ENCODE peak calls at places on chromosomes 6 and 20, in seven cellular contexts. One of them, this sample, is unnamed.

GRCh38 chr20:60349418-60349817 is 391.2 kb downstream of the CDH26 start:
- DNase-seq in breast epithelium: no peak
- DNase-seq in IMR-90: no peak
- DNase-seq in Peyer's patch: no peak
- DNase-seq in A549: no peak
- DNase-seq in NB4: peak; percentile 25
- DNase-seq in HepG2: no peak
- DNase-seq in this sample: no peak

GRCh38 chr6:114007451-114007953 is 36.6 kb upstream of the HDAC2 start:
- DNase-seq in A549: no peak
- DNase-seq in Peyer's patch: peak; percentile 28
- DNase-seq in IMR-90: no peak
- DNase-seq in HepG2: no peak
- DNase-seq in breast epithelium: no peak
- DNase-seq in NB4: no peak
- DNase-seq in this sample: no peak

GRCh38 chr6:157116420-157116819 is 206.9 kb downstream of the TMEM242 start:
- DNase-seq in A549: no peak
- DNase-seq in Peyer's patch: no peak
- DNase-seq in HepG2: no peak
- DNase-seq in NB4: peak; percentile 22
- DNase-seq in IMR-90: no peak
- DNase-seq in breast epithelium: no peak
- DNase-seq in this sample: no peak

GRCh38 chr6:127468936-127469335 is 9.7 kb upstream of the KIAA0408 start:
- DNase-seq in NB4: no peak
- DNase-seq in A549: no peak
- DNase-seq in breast epithelium: no peak
- DNase-seq in Peyer's patch: no peak
- DNase-seq in HepG2: no peak
- DNase-seq in IMR-90: no peak
- DNase-seq in this sample: no peak

GRCh38 chr20:3420211-3420707 is 12.8 kb upstream of the DNAAF9 start:
- DNase-seq in Peyer's patch: peak; percentile 19
- DNase-seq in breast epithelium: no peak
- DNase-seq in HepG2: no peak
- DNase-seq in IMR-90: peak; percentile 41
- DNase-seq in A549: peak; percentile 10
- DNase-seq in NB4: peak; percentile 99
- DNase-seq in this sample: peak; percentile 78

GRCh38 chr6:158131926-158132325 is 36.1 kb downstream of the SERAC1 start:
- DNase-seq in breast epithelium: no peak
- DNase-seq in NB4: peak; percentile 72
- DNase-seq in A549: peak; percentile 50
- DNase-seq in HepG2: peak; percentile 58
- DNase-seq in Peyer's patch: no peak
- DNase-seq in IMR-90: peak; percentile 34
- DNase-seq in this sample: no peak

GRCh38 chr6:125206389-125206788 is 52.8 kb downstream of the TPD52L1 start:
- DNase-seq in HepG2: no peak
- DNase-seq in breast epithelium: no peak
- DNase-seq in IMR-90: no peak
- DNase-seq in Peyer's patch: no peak
- DNase-seq in A549: no peak
- DNase-seq in NB4: no peak
- DNase-seq in this sample: no peak

GRCh38 chr6:147808631-147809030 is 300.1 kb downstream of the SAMD5 start:
- DNase-seq in A549: no peak
- DNase-seq in IMR-90: no peak
- DNase-seq in breast epithelium: no peak
- DNase-seq in Peyer's patch: no peak
- DNase-seq in NB4: no peak
- DNase-seq in HepG2: no peak
- DNase-seq in this sample: no peak

GRCh38 chr20:34916774-34917354 is 38.7 kb downstream of the GSS start:
- DNase-seq in IMR-90: no peak
- DNase-seq in A549: no peak
- DNase-seq in HepG2: no peak
- DNase-seq in Peyer's patch: no peak
- DNase-seq in NB4: no peak
- DNase-seq in breast epithelium: no peak
- DNase-seq in this sample: no peak

GRCh38 chr6:123016431-123017110 is 20.5 kb downstream of the CLVS2 start:
- DNase-seq in IMR-90: no peak
- DNase-seq in HepG2: no peak
- DNase-seq in A549: no peak
- DNase-seq in breast epithelium: no peak
- DNase-seq in Peyer's patch: no peak
- DNase-seq in NB4: no peak
- DNase-seq in this sample: no peak

GRCh38 chr6:108587258-108588059 is 26.7 kb downstream of the FOXO3 start:
- DNase-seq in NB4: peak; percentile 49
- DNase-seq in HepG2: peak; percentile 75
- DNase-seq in A549: peak; percentile 18
- DNase-seq in IMR-90: peak; percentile 92
- DNase-seq in Peyer's patch: no peak
- DNase-seq in breast epithelium: no peak
- DNase-seq in this sample: no peak

GRCh38 chr20:38883081-38883980 is 42.9 kb upstream of the FAM83D start:
- DNase-seq in NB4: no peak
- DNase-seq in IMR-90: peak; percentile 2
- DNase-seq in breast epithelium: no peak
- DNase-seq in Peyer's patch: peak; percentile 54
- DNase-seq in HepG2: no peak
- DNase-seq in A549: no peak
- DNase-seq in this sample: no peak

GRCh38 chr6:11039040-11039439 is 5.1 kb downstream of the ELOVL2 start:
- DNase-seq in Peyer's patch: no peak
- DNase-seq in A549: no peak
- DNase-seq in HepG2: peak; percentile 35
- DNase-seq in breast epithelium: no peak
- DNase-seq in NB4: no peak
- DNase-seq in IMR-90: no peak
- DNase-seq in this sample: no peak

GRCh38 chr6:31918069-31918725 is 9.3 kb upstream of the C2 start:
- DNase-seq in breast epithelium: no peak
- DNase-seq in IMR-90: no peak
- DNase-seq in NB4: peak; percentile 56
- DNase-seq in Peyer's patch: no peak
- DNase-seq in A549: no peak
- DNase-seq in HepG2: no peak
- DNase-seq in this sample: no peak

GRCh38 chr6:30830438-30830837 is 53.9 kb upstream of the DDR1 start:
- DNase-seq in Peyer's patch: peak; percentile 37
- DNase-seq in A549: no peak
- DNase-seq in breast epithelium: no peak
- DNase-seq in HepG2: no peak
- DNase-seq in NB4: peak; percentile 65
- DNase-seq in IMR-90: no peak
- DNase-seq in this sample: no peak

GRCh38 chr6:27684264-27685211 is 211.6 kb upstream of the ZNF184 start:
- DNase-seq in IMR-90: peak; percentile 76
- DNase-seq in breast epithelium: no peak
- DNase-seq in A549: peak; percentile 93
- DNase-seq in NB4: peak; percentile 93
- DNase-seq in HepG2: peak; percentile 89
- DNase-seq in Peyer's patch: peak; percentile 32
- DNase-seq in this sample: no peak

GRCh38 chr6:150069707-150070106 is 786 bp upstream of the ULBP3 start:
- DNase-seq in Peyer's patch: no peak
- DNase-seq in IMR-90: no peak
- DNase-seq in HepG2: no peak
- DNase-seq in NB4: no peak
- DNase-seq in breast epithelium: no peak
- DNase-seq in A549: no peak
- DNase-seq in this sample: no peak

GRCh38 chr6:7108964-7109836 is 1.4 kb downstream of the RREB1 start:
- DNase-seq in NB4: peak; percentile 88
- DNase-seq in HepG2: peak; percentile 81
- DNase-seq in breast epithelium: peak; percentile 59
- DNase-seq in Peyer's patch: peak; percentile 58
- DNase-seq in IMR-90: peak; percentile 82
- DNase-seq in A549: peak; percentile 46
- DNase-seq in this sample: peak; percentile 79

DNA sequence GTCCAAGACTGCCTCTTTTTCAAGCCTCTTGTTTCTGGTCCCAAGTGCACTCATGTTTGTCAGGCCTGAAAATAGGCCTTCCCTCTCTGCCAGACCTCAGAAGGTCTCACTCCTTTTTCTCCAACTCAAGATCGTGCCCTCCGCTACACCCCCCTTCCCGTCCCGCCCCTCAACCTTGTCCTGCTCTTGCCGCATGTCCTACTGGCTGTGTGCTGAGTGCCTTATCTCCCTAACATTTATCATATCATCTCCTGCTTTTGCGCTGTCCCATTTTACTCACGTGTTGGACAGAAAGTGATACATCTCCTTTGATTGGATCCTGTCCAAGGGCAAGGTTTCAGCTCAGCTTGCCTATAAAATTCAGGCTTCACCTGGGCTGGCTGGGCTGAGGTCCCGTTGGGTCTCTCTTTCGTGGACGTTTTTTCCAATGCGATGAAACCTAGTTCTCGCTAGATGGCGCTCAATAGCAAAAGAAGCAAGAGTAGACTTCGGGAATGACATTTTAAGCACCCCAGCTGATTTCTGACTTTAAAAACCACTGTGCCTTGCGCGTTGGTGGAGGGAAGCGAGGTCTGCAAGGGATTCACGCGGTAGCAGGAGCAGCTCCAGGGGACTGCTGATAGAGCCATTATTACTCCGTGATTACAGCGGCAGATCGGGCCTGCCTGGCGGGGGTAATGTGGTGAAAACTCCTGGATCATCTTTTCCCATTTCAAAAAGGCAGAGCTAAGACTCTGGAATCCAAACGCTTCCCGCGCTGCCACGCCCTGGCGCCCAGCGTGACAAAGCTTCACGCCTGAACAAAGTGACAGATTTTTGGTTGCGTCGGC is 137.6 kb downstream of the IMPG1 start:
- DNase-seq in HepG2: peak; percentile 70
- DNase-seq in breast epithelium: no peak
- DNase-seq in NB4: peak; percentile 71
- DNase-seq in Peyer's patch: no peak
- DNase-seq in A549: peak; percentile 53
- DNase-seq in IMR-90: peak; percentile 79
- DNase-seq in this sample: no peak
- H3K4me3 ChIP-seq in HepG2: no peak overlapping the region
- H3K4me3 ChIP-seq in breast epithelium: peak overlapping the region; percentile 25
- H3K4me3 ChIP-seq in NB4: no peak overlapping the region
- H3K4me3 ChIP-seq in Peyer's patch: peak overlapping the region; percentile 29
- H3K4me3 ChIP-seq in A549: peak overlapping the region; percentile 36
- H3K4me3 ChIP-seq in IMR-90: peak overlapping the region; percentile 42
- H3K4me3 ChIP-seq in this sample: peak overlapping the region; percentile 46

GRCh38 chr6:44247338-44248302 is 719 bp downstream of the HSP90AB1 start:
- DNase-seq in breast epithelium: peak; percentile 67
- DNase-seq in IMR-90: peak; percentile 38
- DNase-seq in HepG2: peak; percentile 36
- DNase-seq in Peyer's patch: peak; percentile 70
- DNase-seq in A549: peak; percentile 63
- DNase-seq in NB4: peak; percentile 86
- DNase-seq in this sample: no peak
- TF ChIP-seq POLR2A in breast epithelium: no peak
- TF ChIP-seq POLR2A in IMR-90: no peak
- TF ChIP-seq POLR2A in HepG2: no peak
- TF ChIP-seq POLR2A in Peyer's patch: no peak
- TF ChIP-seq POLR2A in A549: peak; percentile 8
- TF ChIP-seq POLR2A in NB4: no peak
- TF ChIP-seq POLR2A in this sample: no peak

GRCh38 chr6:38262609-38263008 is 377.1 kb downstream of the BTBD9 start:
- DNase-seq in IMR-90: peak; percentile 74
- DNase-seq in breast epithelium: no peak
- DNase-seq in A549: no peak
- DNase-seq in NB4: no peak
- DNase-seq in Peyer's patch: no peak
- DNase-seq in HepG2: no peak
- DNase-seq in this sample: no peak

GRCh38 chr6:38264605-38265004 is 375.1 kb downstream of the BTBD9 start:
- DNase-seq in A549: peak; percentile 35
- DNase-seq in Peyer's patch: no peak
- DNase-seq in NB4: no peak
- DNase-seq in HepG2: peak; percentile 22
- DNase-seq in IMR-90: peak; percentile 54
- DNase-seq in breast epithelium: no peak
- DNase-seq in this sample: no peak

GRCh38 chr6:38259736-38260135 is 380.0 kb downstream of the BTBD9 start:
- DNase-seq in Peyer's patch: no peak
- DNase-seq in breast epithelium: no peak
- DNase-seq in A549: no peak
- DNase-seq in NB4: no peak
- DNase-seq in IMR-90: peak; percentile 87
- DNase-seq in HepG2: no peak
- DNase-seq in this sample: no peak

GRCh38 chr6:38262041-38262440 is 377.7 kb downstream of the BTBD9 start:
- DNase-seq in HepG2: peak; percentile 57
- DNase-seq in NB4: no peak
- DNase-seq in breast epithelium: no peak
- DNase-seq in IMR-90: peak; percentile 92
- DNase-seq in Peyer's patch: no peak
- DNase-seq in A549: peak; percentile 65
- DNase-seq in this sample: no peak

DNA sequence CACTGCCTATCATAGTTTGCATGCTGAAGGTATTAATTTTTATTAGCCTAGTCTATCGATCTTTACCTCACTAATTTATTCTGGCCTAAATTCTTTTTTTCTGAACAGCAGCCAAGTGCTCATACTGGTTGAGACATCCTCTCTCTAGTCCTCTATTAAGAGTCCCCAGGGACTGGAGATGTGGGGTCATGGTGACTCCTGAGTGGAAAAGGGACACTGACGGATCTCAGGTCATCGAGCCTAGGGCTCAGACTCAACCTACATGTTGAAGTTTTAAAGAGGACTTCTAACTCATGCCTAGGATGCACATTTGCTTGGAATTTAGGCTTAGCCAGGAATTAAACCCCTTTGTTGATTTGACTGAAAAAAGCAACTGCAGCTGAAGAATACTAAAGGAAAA is 378.1 kb downstream of the BTBD9 start:
- DNase-seq in A549: no peak
- DNase-seq in IMR-90: no peak
- DNase-seq in HepG2: no peak
- DNase-seq in NB4: no peak
- DNase-seq in breast epithelium: no peak
- DNase-seq in Peyer's patch: no peak
- DNase-seq in this sample: no peak
- H3K4me3 ChIP-seq in A549: peak overlapping the region; percentile 11
- H3K4me3 ChIP-seq in IMR-90: no peak overlapping the region
- H3K4me3 ChIP-seq in HepG2: no peak overlapping the region
- H3K4me3 ChIP-seq in NB4: no peak overlapping the region
- H3K4me3 ChIP-seq in breast epithelium: no peak overlapping the region
- H3K4me3 ChIP-seq in Peyer's patch: no peak overlapping the region
- H3K4me3 ChIP-seq in this sample: no peak overlapping the region

GRCh38 chr6:131552572-131552971 is 20.5 kb upstream of the ARG1 start:
- DNase-seq in HepG2: peak; percentile 31
- DNase-seq in IMR-90: no peak
- DNase-seq in breast epithelium: no peak
- DNase-seq in A549: no peak
- DNase-seq in Peyer's patch: no peak
- DNase-seq in NB4: no peak
- DNase-seq in this sample: no peak

DNA sequence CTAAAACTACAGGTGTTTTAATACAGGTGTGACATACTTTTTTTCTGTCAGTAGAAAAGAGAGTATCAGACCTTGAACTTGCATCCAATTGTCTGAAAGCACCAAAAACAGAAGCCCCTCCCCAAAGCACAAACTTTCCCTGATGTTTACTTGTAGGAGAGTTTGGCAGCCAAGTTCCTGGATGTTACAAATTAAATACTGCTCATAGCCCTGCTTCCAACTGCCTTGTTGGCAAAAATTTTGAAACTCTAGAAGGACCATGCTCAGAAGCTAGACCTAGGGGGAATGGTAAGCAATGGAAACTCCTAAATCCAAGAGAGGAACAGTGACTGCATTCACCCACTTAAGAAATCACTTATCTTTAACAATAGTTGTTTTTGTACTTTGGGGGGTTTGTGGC is 17.0 kb upstream of the ARG1 start:
- DNase-seq in IMR-90: no peak
- DNase-seq in NB4: no peak
- DNase-seq in Peyer's patch: no peak
- DNase-seq in HepG2: no peak
- DNase-seq in breast epithelium: no peak
- DNase-seq in A549: no peak
- DNase-seq in this sample: no peak
- TF ChIP-seq POLR2A in IMR-90: no peak
- TF ChIP-seq POLR2A in NB4: no peak
- TF ChIP-seq POLR2A in Peyer's patch: no peak
- TF ChIP-seq POLR2A in HepG2: no peak
- TF ChIP-seq POLR2A in breast epithelium: no peak
- TF ChIP-seq POLR2A in A549: no peak
- TF ChIP-seq POLR2A in this sample: no peak

This sample was measured in suprapubic skin.